ENCODE peak calls at places on chromosome 6, in four cellular contexts. X is fibroblast of the aortic adventitia, Y is fibroblast of lung, O is glutamatergic neuron. W is an unnamed sample.
A peak's percentile ranks its signal among the peaks of the same experiment; 100 is the strongest.

GRCh38 chr6:146968041-146968760 is 236.0 kb upstream of the STXBP5 start:
- DNase-seq in X (peak; percentile 94), Y (peak; percentile 90), O (no peak), W (peak; percentile 79)

GRCh38 chr6:43846556-43846955 is 76.5 kb downstream of the VEGFA start:
- DNase-seq in X (no peak), O (no peak), Y (peak; percentile 48), W (peak; percentile 48)

GRCh38 chr6:164109770-164110140 is 695.2 kb downstream of the QKI start:
- DNase-seq in O (no peak), Y (no peak), X (no peak), W (no peak)

GRCh38 chr6:164142312-164142711 is 727.8 kb downstream of the QKI start:
- DNase-seq in Y (no peak), X (no peak), O (no peak), W (no peak)

GRCh38 chr6:4805553-4806307 is 29.5 kb downstream of the CDYL start:
- DNase-seq in Y (peak; percentile 41), O (peak; percentile 64), X (peak; percentile 31), W (peak; percentile 35)

GRCh38 chr6:82072771-82073170 is 174.8 kb downstream of the IBTK start:
- DNase-seq in Y (no peak), O (no peak), X (peak; percentile 22), W (peak; percentile 73)

GRCh38 chr6:15615837-15616236 is 47.0 kb downstream of the DTNBP1 start:
- DNase-seq in O (no peak), X (no peak), Y (no peak), W (no peak)

GRCh38 chr6:168671028-168671862 is 230.3 kb downstream of the SMOC2 start:
- DNase-seq in O (no peak), X (no peak), Y (no peak), W (no peak)

GRCh38 chr6:23213193-23213592 is 643.8 kb downstream of the HDGFL1 start:
- DNase-seq in X (no peak), Y (peak; percentile 63), O (no peak), W (no peak)

GRCh38 chr6:10413850-10414765 is 766 bp downstream of the TFAP2A start:
- DNase-seq in Y (no peak), O (peak; percentile 52), X (no peak), W (peak; percentile 58)

GRCh38 chr6:111711989-111712388 is 106.3 kb upstream of the TRAF3IP2 start:
- DNase-seq in Y (no peak), O (peak; percentile 38), X (no peak), W (no peak)

GRCh38 chr6:11096109-11096508 is 2.5 kb downstream of the SMIM13 start:
- DNase-seq in X (peak; percentile 50), O (no peak), Y (peak; percentile 70), W (peak; percentile 30)

GRCh38 chr6:139943391-139943790 is 568.9 kb upstream of the CITED2 start:
- DNase-seq in X (peak; percentile 91), O (no peak), Y (peak; percentile 84), W (peak; percentile 89)

GRCh38 chr6:46325561-46326525 is 155.1 kb upstream of the ENPP5 start:
- DNase-seq in Y (peak; percentile 72), X (peak; percentile 31), O (peak; percentile 33), W (no peak)

GRCh38 chr6:70124443-70124842 is 178.4 kb downstream of the COL9A1 start:
- DNase-seq in Y (no peak), O (no peak), X (no peak), W (no peak)

GRCh38 chr6:45543298-45544235 is 165.8 kb upstream of the SUPT3H start:
- DNase-seq in O (no peak), X (peak; percentile 55), Y (peak; percentile 56), W (peak; percentile 47)

GRCh38 chr6:42963855-42964605 is 3.5 kb downstream of the GNMT start:
- DNase-seq in O (peak; percentile 58), Y (peak; percentile 49), X (peak; percentile 45), W (peak; percentile 30)

GRCh38 chr6:9862603-9863167 is 552.2 kb downstream of the TFAP2A start:
- DNase-seq in X (no peak), O (no peak), Y (no peak), W (no peak)

GRCh38 chr6:74087898-74088297 is 391.9 kb downstream of the CD109 start:
- DNase-seq in Y (peak; percentile 69), X (peak; percentile 44), O (no peak), W (no peak)

GRCh38 chr6:41470341-41471063 is 75.7 kb upstream of the FOXP4 start:
- DNase-seq in Y (no peak), X (peak; percentile 35), O (peak; percentile 41), W (no peak)

GRCh38 chr6:161011509-161012480 is 20.2 kb downstream of the MAP3K4 start:
- DNase-seq in X (peak; percentile 68), O (no peak), Y (peak; percentile 77), W (no peak)

GRCh38 chr6:87102296-87102695 is 7.4 kb upstream of the CGA start:
- DNase-seq in O (no peak), Y (no peak), X (no peak), W (no peak)

GRCh38 chr6:148164645-148165044 is 178.0 kb upstream of the SASH1 start:
- DNase-seq in Y (no peak), O (no peak), X (no peak), W (no peak)

GRCh38 chr6:111872521-111873177 is 603 bp downstream of the FYN start:
- DNase-seq in O (peak; percentile 87), X (peak; percentile 55), Y (peak; percentile 68), W (peak; percentile 9)

GRCh38 chr6:16337280-16337975 is 99.0 kb downstream of the GMPR start:
- DNase-seq in O (peak; percentile 51), Y (peak; percentile 95), X (peak; percentile 100), W (peak; percentile 77)

GRCh38 chr6:111951439-111952140 is 78.3 kb upstream of the FYN start:
- DNase-seq in X (peak; percentile 73), Y (no peak), O (no peak), W (no peak)

GRCh38 chr6:168109171-168109570 is 30.2 kb upstream of the FRMD1 start:
- DNase-seq in O (no peak), Y (no peak), X (no peak), W (no peak)

GRCh38 chr6:156160788-156161150 is 616.4 kb upstream of the ARID1B start:
- DNase-seq in O (no peak), Y (no peak), X (no peak), W (no peak)

GRCh38 chr6:15023448-15023847 is 222.4 kb upstream of the JARID2 start:
- DNase-seq in Y (no peak), X (no peak), O (no peak), W (no peak)

GRCh38 chr6:167963589-167964057 is 33.8 kb upstream of the KIF25 start:
- DNase-seq in X (no peak), O (no peak), Y (no peak), W (no peak)

GRCh38 chr6:160733045-160733646 is 31.1 kb downstream of the PLG start:
- DNase-seq in Y (peak; percentile 55), X (peak; percentile 48), O (peak; percentile 55), W (peak; percentile 35)

GRCh38 chr6:4637691-4638433 is 138.3 kb upstream of the CDYL start:
- DNase-seq in O (no peak), Y (peak; percentile 69), X (peak; percentile 77), W (peak; percentile 86)

GRCh38 chr6:87756858-87757257 is 54.8 kb upstream of the AKIRIN2 start:
- DNase-seq in O (no peak), X (peak; percentile 90), Y (peak; percentile 68), W (peak; percentile 78)

GRCh38 chr6:2396856-2397640 is 151.6 kb upstream of the GMDS start:
- DNase-seq in X (peak; percentile 7), Y (peak; percentile 78), O (no peak), W (peak; percentile 63)

GRCh38 chr6:131250121-131250520 is 114.9 kb downstream of the AKAP7 start:
- DNase-seq in O (peak; percentile 41), X (peak; percentile 53), Y (peak; percentile 62), W (no peak)

GRCh38 chr6:129684323-129684884 is 25.6 kb downstream of the ARHGAP18 start:
- DNase-seq in Y (no peak), X (no peak), O (no peak), W (no peak)

GRCh38 chr6:28981391-28981832 is 23.7 kb downstream of the ZNF311 start:
- DNase-seq in O (peak; percentile 65), X (peak; percentile 86), Y (peak; percentile 80), W (peak; percentile 62)

GRCh38 chr6:11427827-11428245 is 109.7 kb upstream of the TMEM170B start:
- DNase-seq in Y (no peak), X (no peak), O (no peak), W (no peak)

GRCh38 chr6:139479433-139480222 is 105.2 kb upstream of the CITED2 start:
- DNase-seq in O (no peak), Y (no peak), X (no peak), W (no peak)

GRCh38 chr6:27650620-27651370 is 177.9 kb upstream of the ZNF184 start:
- DNase-seq in Y (peak; percentile 49), O (peak; percentile 73), X (peak; percentile 26), W (peak; percentile 63)
- TF ChIP-seq CTCF in Y (peak; percentile 28), O (peak; percentile 77), X (no peak), W (peak; percentile 57)

GRCh38 chr6:50145125-50145524 is 95.4 kb upstream of the DEFB112 start:
- DNase-seq in X (no peak), O (no peak), Y (peak; percentile 41), W (no peak)
- TF ChIP-seq CTCF in X (peak; percentile 23), O (peak; percentile 84), Y (peak; percentile 66), W (peak; percentile 69)

DNA sequence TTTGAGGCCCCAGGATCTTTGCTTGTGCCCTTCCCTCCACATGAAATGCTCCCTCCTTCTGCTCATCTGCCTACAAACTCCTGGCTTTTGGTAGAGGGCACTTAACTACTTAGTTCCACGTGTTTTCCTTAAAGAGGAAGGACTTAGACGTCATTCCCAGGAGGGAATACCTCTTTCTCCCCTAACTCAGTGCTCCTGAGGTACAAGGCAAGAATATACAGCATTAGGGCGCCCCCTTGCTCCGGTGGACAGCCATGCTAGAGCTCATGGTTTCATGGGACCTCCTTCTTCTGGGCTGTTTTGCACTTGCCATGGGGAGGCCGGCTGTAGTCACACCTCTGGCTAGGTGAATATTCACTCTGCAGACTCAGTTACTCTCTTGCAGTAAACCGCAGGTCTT is 93.8 kb upstream of the LY86 start:
- DNase-seq in X (no peak), O (peak; percentile 69), Y (no peak), W (no peak)
- TF ChIP-seq CTCF in X (no peak), O (peak; percentile 32), Y (no peak), W (no peak)

DNA sequence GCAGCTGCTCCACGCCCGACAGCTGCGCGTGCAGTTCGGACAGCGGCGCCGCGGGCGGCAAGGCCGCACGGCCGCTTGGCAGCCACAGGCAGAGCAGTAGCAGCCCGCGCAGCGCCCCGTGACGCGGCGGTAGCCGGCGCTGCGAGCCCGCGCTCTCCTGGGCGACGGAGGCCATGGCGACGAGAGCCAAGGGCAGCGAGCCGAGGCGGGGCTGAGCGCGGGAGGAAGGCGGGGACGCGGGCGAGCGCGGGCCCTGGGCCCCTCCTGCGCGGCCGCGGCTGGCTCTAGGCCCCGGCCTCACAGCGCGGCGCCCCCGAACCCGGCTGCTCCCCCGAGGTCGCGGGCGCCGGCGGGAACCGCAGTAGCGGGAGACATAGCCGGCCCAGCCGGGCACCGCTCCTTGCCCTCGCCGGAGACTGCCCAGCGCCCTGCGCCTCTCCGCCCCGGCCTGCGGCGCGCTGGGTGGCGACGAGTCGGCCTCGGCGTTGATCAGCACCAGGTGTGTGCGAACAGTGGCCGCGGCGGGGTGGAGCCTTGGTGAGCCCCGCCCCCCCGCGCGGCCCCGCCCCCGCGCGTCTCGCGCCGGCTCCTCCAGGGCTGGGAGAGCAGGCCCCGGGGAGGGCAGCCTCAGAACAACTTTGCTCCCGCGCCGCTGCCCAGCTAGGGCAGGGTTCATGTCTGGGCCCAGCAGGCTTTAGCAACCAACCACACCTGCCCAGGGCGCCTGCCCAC is at the start of gene LRP11:
- DNase-seq in Y (peak; percentile 79), X (peak; percentile 66), O (peak; percentile 85), W (peak; percentile 75)
- TF ChIP-seq CTCF in Y (no peak), X (no peak), O (no peak), W (no peak)

GRCh38 chr6:13378669-13379590 is 50.6 kb upstream of the TBC1D7 start:
- DNase-seq in O (no peak), X (no peak), Y (no peak), W (no peak)
- TF ChIP-seq CTCF in O (no peak), X (no peak), Y (no peak), W (no peak)